ENCODE peak calls at places on chromosome 21, in six cellular contexts. W is A549, G is upper lobe of left lung, Y is stomach, J is adrenal gland, S is Peyer's patch. Q is an unnamed sample. For H3K9me3, the result is how much of the 10 kb centered on the place peaks cover.

GRCh38 chr21:14630556-14631069 is 84.5 kb upstream of the SAMSN1 start:
- DNase-seq in W (no peak), Y (no peak), J (no peak), S (no peak), G (no peak), Q (no peak)

GRCh38 chr21:44011123-44011773 is 861 bp upstream of the TRAPPC10 start:
- DNase-seq in G (no peak), Y (no peak), W (no peak), S (no peak), J (no peak), Q (peak)

GRCh38 chr21:17590443-17590842 is 22.3 kb downstream of the BTG3 start:
- DNase-seq in J (no peak), G (no peak), Y (no peak), W (no peak), S (no peak), Q (no peak)

GRCh38 chr21:45266518-45267389 is 20.9 kb downstream of the POFUT2 start:
- DNase-seq in Y (peak), S (peak), G (no peak), W (no peak), J (no peak), Q (no peak)

GRCh38 chr21:43911015-43911934 is 46.3 kb downstream of the AGPAT3 start:
- DNase-seq in G (peak), J (peak), W (no peak), S (peak), Y (no peak), Q (no peak)

GRCh38 chr21:42010507-42011493 is 640 bp upstream of the ZBTB21 start:
- DNase-seq in J (peak), S (no peak), G (no peak), Y (no peak), W (peak), Q (peak)

GRCh38 chr21:14553422-14553821 is 7.3 kb upstream of the SAMSN1 start:
- DNase-seq in W (no peak), S (no peak), Y (no peak), G (no peak), J (no peak), Q (peak)

GRCh38 chr21:15221799-15222386 is 157.1 kb upstream of the NRIP1 start:
- DNase-seq in J (peak), S (no peak), Y (no peak), G (no peak), W (peak), Q (peak)

GRCh38 chr21:32448803-32449594 is 36.5 kb downstream of the EVA1C start:
- DNase-seq in S (no peak), G (no peak), J (no peak), Y (no peak), W (no peak), Q (no peak)

GRCh38 chr21:23899561-23899960 is 1707.7 kb downstream of the MRPL39 start:
- DNase-seq in G (no peak), Y (no peak), J (no peak), S (no peak), W (no peak), Q (no peak)

GRCh38 chr21:25506268-25506667 is 101.0 kb downstream of the MRPL39 start:
- DNase-seq in Y (no peak), G (no peak), J (no peak), W (no peak), S (no peak), Q (no peak)

GRCh38 chr21:30463713-30464112 is 16.5 kb downstream of the KRTAP19-1 start:
- DNase-seq in J (no peak), Y (no peak), W (no peak), G (no peak), S (no peak), Q (peak)

GRCh38 chr21:31908106-31909031 is 35.5 kb downstream of the HUNK start:
- DNase-seq in G (no peak), W (no peak), S (no peak), J (no peak), Y (no peak), Q (peak)

GRCh38 chr21:30563072-30563471 is 2.0 kb upstream of the KRTAP19-7 start:
- DNase-seq in W (no peak), G (no peak), J (no peak), S (no peak), Y (no peak), Q (no peak)

GRCh38 chr21:40851749-40852148 is 4.8 kb upstream of the DSCAM start:
- DNase-seq in S (no peak), G (no peak), Y (no peak), J (no peak), W (no peak), Q (no peak)

GRCh38 chr21:26909972-26910371 is 56.9 kb downstream of the ADAMTS5 start:
- DNase-seq in W (no peak), Y (no peak), J (no peak), S (no peak), G (no peak), Q (peak)

GRCh38 chr21:42153046-42153685 is 65.8 kb upstream of the ABCG1 start:
- DNase-seq in S (peak), J (no peak), W (no peak), Y (no peak), G (no peak), Q (no peak)

GRCh38 chr21:24470852-24471251 is 1136.4 kb downstream of the MRPL39 start:
- DNase-seq in J (no peak), G (no peak), W (no peak), S (no peak), Y (no peak), Q (no peak)

GRCh38 chr21:42242611-42243010 is 23.7 kb downstream of the ABCG1 start:
- DNase-seq in G (no peak), S (no peak), J (no peak), W (no peak), Y (no peak), Q (no peak)

GRCh38 chr21:43733529-43734071 is 14.7 kb downstream of the PDXK start:
- DNase-seq in S (no peak), J (no peak), Y (no peak), W (no peak), G (no peak), Q (no peak)

GRCh38 chr21:31326478-31327247 is 17.4 kb downstream of the TIAM1 start:
- DNase-seq in J (no peak), Y (no peak), G (no peak), W (no peak), S (no peak), Q (no peak)

GRCh38 chr21:16302851-16303282 is 573.1 kb downstream of the USP25 start:
- DNase-seq in J (peak), G (no peak), W (no peak), Y (no peak), S (no peak), Q (peak)

GRCh38 chr21:25360593-25360992 is 246.7 kb downstream of the MRPL39 start:
- DNase-seq in S (no peak), G (no peak), Y (no peak), J (no peak), W (no peak), Q (no peak)

GRCh38 chr21:25862596-25862995 is 127.8 kb downstream of the GABPA start:
- DNase-seq in Y (no peak), J (no peak), W (no peak), S (no peak), G (no peak), Q (peak)

GRCh38 chr21:32256873-32257620 is 21.8 kb downstream of the MIS18A start:
- DNase-seq in S (no peak), J (peak), Y (peak), W (peak), G (no peak), Q (peak)

GRCh38 chr21:45999581-46000181 is 18.1 kb downstream of the COL6A1 start:
- DNase-seq in G (no peak), W (no peak), S (peak), J (no peak), Y (no peak), Q (no peak)

GRCh38 chr21:34544032-34544496 is 32.1 kb upstream of the KCNE1 start:
- DNase-seq in J (peak), W (peak), G (no peak), Y (peak), S (peak), Q (peak)

GRCh38 chr21:15301014-15301413 is 236.2 kb upstream of the NRIP1 start:
- DNase-seq in J (no peak), S (no peak), W (no peak), Y (no peak), G (no peak), Q (no peak)

GRCh38 chr21:42463861-42464515 is 32.0 kb downstream of the RSPH1 start:
- DNase-seq in J (peak), W (no peak), Y (peak), S (peak), G (no peak), Q (no peak)

GRCh38 chr21:43961382-43961909 is 50.7 kb upstream of the TRAPPC10 start:
- DNase-seq in W (no peak), J (no peak), S (no peak), Y (no peak), G (no peak), Q (no peak)

GRCh38 chr21:36325373-36326010 is 5.5 kb downstream of the MORC3 start:
- DNase-seq in S (no peak), W (no peak), J (no peak), G (no peak), Y (no peak), Q (no peak)
- H3K27ac ChIP-seq in S (no peak), W (no peak), J (peak), G (peak), Y (peak), Q (no peak)

GRCh38 chr21:38227401-38227800 is 29.4 kb upstream of the KCNJ15 start:
- DNase-seq in W (no peak), J (no peak), S (no peak), G (no peak), Y (no peak), Q (no peak)
- H3K9me3 ChIP-seq in W (half or more), J (under half), S (under half), G (half or more), Y (under half), Q (under half)

GRCh38 chr21:36965720-36966065 is 776 bp downstream of the HLCS start:
- DNase-seq in S (no peak), J (no peak), Y (no peak), G (no peak), W (no peak), Q (peak)

GRCh38 chr21:36964398-36964797 is 2.1 kb downstream of the HLCS start:
- DNase-seq in G (no peak), Y (no peak), S (no peak), W (no peak), J (no peak), Q (no peak)

GRCh38 chr21:36966066-36966845 is at the start of gene HLCS:
- DNase-seq in S (peak), W (peak), Y (peak), J (peak), G (peak), Q (peak)

GRCh38 chr21:36966846-36967657 is 583 bp upstream of the HLCS start:
- DNase-seq in W (no peak), S (no peak), G (no peak), Y (no peak), J (peak), Q (no peak)

DNA sequence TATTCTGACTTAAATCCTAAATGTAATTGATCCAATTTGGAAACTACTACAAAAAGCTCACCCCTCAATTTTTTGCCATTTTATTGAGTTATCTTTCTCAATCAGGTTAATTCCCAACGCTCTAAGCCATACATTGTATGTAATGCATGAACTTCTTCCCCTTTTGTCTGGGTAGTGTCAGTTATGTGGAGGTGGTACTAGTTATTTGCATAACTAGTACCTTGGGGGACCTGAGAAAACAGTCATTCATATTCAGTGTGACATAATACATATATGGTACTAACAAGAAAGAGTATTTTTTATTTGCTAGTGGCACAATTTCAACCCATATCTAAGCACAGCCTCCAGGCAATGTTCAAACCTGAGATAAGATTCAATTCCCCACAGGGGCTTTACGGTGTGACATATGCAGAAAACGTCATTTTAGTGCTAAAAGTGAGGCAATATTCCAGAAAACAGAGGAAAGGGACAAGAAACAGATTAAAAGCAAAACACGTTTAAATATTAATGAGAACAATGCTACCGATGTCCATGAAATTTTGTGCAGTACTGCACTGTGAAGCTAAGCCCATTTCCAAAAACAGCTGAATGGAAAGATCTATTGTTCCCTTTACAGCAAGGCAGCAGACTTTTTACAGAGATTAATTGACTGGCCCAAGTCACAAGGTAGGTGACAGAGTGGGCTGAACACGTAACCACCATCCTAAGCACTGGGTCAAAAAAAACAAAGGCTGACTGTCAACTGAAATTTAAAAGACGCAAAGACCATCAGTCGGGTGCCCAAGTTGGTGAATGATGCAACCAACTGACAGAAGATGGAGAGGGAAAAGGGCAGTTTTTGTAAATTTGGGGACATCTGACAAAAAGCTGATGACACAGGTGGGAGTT is 1.4 kb downstream of the HLCS start:
- DNase-seq in G (no peak), S (no peak), Y (no peak), J (no peak), W (no peak), Q (peak)
- H3K27ac ChIP-seq in G (no peak), S (no peak), Y (no peak), J (no peak), W (peak), Q (no peak)

DNA sequence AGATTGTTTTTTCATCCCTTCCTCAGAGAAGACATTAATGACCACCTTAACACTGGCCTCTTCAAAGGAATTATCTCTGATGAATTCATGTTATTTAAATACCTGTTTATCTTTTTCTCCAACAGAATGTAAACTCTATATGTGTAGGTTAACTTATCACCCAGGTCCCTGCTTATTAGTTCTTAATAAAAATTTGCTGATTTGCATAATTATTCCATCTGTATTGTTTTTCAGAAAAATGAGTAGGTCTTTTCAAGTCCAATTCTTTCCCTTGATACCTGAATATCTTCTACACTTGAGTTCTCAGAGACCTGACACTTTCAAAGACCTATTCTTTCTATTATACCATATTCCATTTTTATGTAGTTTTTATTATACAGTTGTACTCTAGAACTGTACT is 886.7 kb upstream of the TMPRSS15 start:
- DNase-seq in J (no peak), Y (no peak), W (no peak), S (no peak), G (no peak), Q (no peak)
- H3K9me3 ChIP-seq in J (under half), Y (under half), W (under half), S (under half), G (under half), Q (under half)

DNA sequence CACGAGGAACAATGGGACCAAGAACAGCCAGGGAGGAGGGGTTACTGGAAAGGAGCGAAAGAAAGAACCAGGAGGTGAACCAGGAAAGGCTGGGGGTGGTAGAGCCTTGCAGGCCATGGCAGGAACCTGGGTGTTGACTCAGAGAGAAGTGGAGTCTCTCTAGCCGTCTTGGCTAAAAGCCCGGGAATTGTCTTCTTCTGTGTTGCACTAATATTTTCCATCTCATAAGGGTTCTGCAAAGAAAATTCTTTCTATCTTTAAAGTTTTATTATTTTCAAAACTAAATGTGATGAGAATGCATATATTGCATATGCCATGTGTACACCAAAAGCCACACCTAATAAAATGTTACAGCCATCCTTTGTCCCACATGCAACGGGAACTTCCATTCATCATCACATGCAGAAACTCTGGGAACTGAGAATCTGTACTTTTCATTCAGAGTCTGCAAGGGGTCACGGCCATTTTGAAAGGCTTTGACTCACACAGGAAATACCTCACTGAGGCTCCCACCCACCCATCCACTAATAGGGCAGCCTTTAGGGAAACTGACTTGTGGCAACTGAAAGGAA is 38.0 kb downstream of the ERG start:
- DNase-seq in W (no peak), J (no peak), G (no peak), S (no peak), Y (no peak), Q (no peak)
- H3K27ac ChIP-seq in W (no peak), J (peak), G (peak), S (no peak), Y (no peak), Q (no peak)

DNA sequence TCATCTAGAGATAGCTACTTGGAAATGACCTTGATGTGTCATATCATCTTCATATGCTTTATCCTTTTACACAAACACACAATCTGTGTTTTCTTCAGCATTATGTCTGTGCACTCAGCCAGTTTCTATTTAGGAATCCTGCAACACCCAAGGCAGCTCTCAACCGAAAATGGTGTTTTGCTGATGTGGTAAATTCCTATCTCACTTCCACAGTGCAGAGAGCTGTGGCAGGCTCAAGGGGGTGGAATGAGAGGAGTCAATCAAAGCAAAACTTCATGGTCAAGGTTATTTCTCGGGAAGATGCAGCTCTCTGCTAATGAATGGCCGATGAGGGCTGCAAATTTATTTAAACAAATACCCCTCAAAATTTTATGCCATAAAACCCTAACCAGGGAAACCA is 59.3 kb downstream of the IGSF5 start:
- DNase-seq in Y (no peak), G (no peak), J (no peak), W (no peak), S (no peak), Q (no peak)
- H3K9me3 ChIP-seq in Y (under half), G (under half), J (under half), W (under half), S (under half), Q (under half)

GRCh38 chr21:28727809-28728208 is 264.9 kb downstream of the LTN1 start:
- DNase-seq in G (no peak), S (no peak), Y (no peak), J (no peak), W (no peak), Q (no peak)
- H3K27ac ChIP-seq in G (no peak), S (no peak), Y (no peak), J (no peak), W (no peak), Q (no peak)

DNA sequence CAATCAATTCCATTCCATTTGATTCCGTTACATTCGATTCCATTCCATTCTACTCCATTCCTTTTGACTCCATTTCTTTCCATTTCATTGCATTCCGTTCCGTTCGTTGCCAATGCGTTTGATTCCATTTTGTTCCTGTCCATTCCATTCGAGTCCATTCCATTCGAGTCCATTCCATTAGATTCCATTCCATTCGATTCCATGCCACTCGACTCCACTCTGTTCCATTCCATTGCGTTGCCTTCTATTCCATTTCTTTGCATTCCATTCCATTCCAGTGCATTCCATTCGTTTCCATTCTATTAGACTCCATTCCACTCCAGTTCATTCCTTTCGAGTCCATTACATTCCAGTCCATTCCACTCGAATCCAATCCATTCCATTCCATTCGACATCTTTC is 2587.5 kb upstream of the TPTE start:
- DNase-seq in J (no peak), Y (no peak), S (no peak), W (no peak), G (no peak), Q (no peak)
- H3K9me3 ChIP-seq in J (under half), Y (half or more), S (under half), W (under half), G (half or more), Q (under half)

DNA sequence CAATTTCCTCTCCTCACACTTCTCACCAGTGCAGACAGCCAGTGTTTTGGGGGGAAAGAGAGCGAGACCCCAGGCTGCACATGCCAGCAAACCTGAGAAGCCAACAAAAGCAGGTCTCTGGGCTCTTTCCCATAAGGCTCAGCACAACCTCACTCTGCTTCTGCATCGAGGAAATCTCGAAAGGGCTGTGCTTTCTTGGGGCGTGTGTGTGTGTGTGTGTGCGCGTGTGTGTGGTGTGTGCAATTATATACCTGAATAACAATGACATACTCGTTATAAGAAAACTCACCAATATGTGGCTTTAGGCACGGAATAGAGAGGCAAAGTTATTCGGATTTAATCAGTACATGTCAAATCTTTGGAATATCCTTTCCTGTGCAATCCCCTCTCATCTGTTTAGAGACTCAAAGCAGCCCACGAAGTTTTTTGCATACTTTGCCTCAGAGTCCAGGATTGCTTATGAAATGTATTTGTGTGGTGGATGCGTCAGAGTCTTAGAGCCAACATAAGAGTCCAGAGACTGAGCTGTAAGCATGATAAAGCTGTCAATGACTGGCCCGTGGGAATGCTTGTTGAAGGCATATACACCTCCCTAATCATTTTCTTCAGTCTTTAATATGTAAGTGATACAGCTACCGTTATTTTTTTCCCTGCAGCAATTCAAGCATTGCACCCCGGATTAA is 2.2 kb downstream of the KCNJ15 start:
- DNase-seq in W (peak), Y (no peak), S (no peak), J (no peak), G (no peak), Q (no peak)
- H3K27ac ChIP-seq in W (peak), Y (peak), S (no peak), J (no peak), G (peak), Q (no peak)

Q was measured in SJCRH30.